ENCODE peak calls at places on chromosome 18, in five cellular contexts. B, G, S, W and Z are unnamed samples.

GRCh38 chr18:42586603-42587002 is 528.9 kb downstream of the RIT2 start:
- DNase-seq in B (no peak), G (no peak), S (no peak), W (no peak), Z (no peak)

GRCh38 chr18:47594063-47594462 is 336.4 kb downstream of the SMAD2 start:
- DNase-seq in B (no peak), G (no peak), S (no peak), W (no peak), Z (no peak)

GRCh38 chr18:41553716-41554115 is 401.3 kb upstream of the PIK3C3 start:
- DNase-seq in B (no peak), G (no peak), S (no peak), W (no peak), Z (no peak)

GRCh38 chr18:3015203-3015590 is 2.3 kb upstream of the LPIN2 start:
- DNase-seq in B (peak; percentile 61), G (no peak), S (no peak), W (peak; percentile 69), Z (peak; percentile 30)

GRCh38 chr18:62131305-62131909 is 55.4 kb downstream of the PIGN start:
- DNase-seq in B (peak; percentile 35), G (peak; percentile 61), S (no peak), W (peak; percentile 55), Z (peak; percentile 10)

GRCh38 chr18:9792565-9793226 is 84.6 kb downstream of the RAB31 start:
- DNase-seq in B (no peak), G (peak; percentile 91), S (no peak), W (peak; percentile 38), Z (no peak)

GRCh38 chr18:57901819-57902600 is 98.9 kb upstream of the ATP8B1 start:
- DNase-seq in B (no peak), G (no peak), S (no peak), W (peak; percentile 63), Z (no peak)

GRCh38 chr18:62967089-62967488 is 251.7 kb downstream of the PHLPP1 start:
- DNase-seq in B (no peak), G (no peak), S (no peak), W (no peak), Z (no peak)

GRCh38 chr18:36333418-36333817 is 35.9 kb downstream of the FHOD3 start:
- DNase-seq in B (no peak), G (no peak), S (no peak), W (no peak), Z (no peak)

GRCh38 chr18:67597759-67598158 is 81.2 kb upstream of the DSEL start:
- DNase-seq in B (no peak), G (no peak), S (no peak), W (no peak), Z (no peak)

GRCh38 chr18:34153711-34154110 is 71.0 kb downstream of the NOL4 start:
- DNase-seq in B (no peak), G (no peak), S (no peak), W (peak; percentile 23), Z (peak; percentile 5)

GRCh38 chr18:66111018-66111417 is 360.2 kb downstream of the CDH7 start:
- DNase-seq in B (no peak), G (no peak), S (no peak), W (no peak), Z (no peak)

GRCh38 chr18:11251891-11252270 is 102.5 kb upstream of the PIEZO2 start:
- DNase-seq in B (no peak), G (no peak), S (no peak), W (no peak), Z (no peak)

GRCh38 chr18:7242954-7243353 is 12.1 kb downstream of the LRRC30 start:
- DNase-seq in B (no peak), G (no peak), S (no peak), W (no peak), Z (no peak)

GRCh38 chr18:79384151-79384807 is 11.5 kb upstream of the NFATC1 start:
- DNase-seq in B (no peak), G (no peak), S (peak; percentile 69), W (no peak), Z (no peak)

GRCh38 chr18:64103979-64104378 is 44.9 kb downstream of the LINC00305 start:
- DNase-seq in B (no peak), G (peak; percentile 50), S (no peak), W (peak; percentile 6), Z (no peak)
- TF ChIP-seq POLR2AphosphoS5 in B (no peak), G (no peak), S (no peak), W (no peak), Z (no peak)

GRCh38 chr18:13585379-13586153 is 140.8 kb downstream of the FAM210A start:
- DNase-seq in B (no peak), G (no peak), S (no peak), W (no peak), Z (no peak)

GRCh38 chr18:13589316-13589715 is 137.0 kb downstream of the FAM210A start:
- DNase-seq in B (no peak), G (no peak), S (no peak), W (no peak), Z (no peak)

GRCh38 chr18:13587001-13587400 is 139.4 kb downstream of the FAM210A start:
- DNase-seq in B (no peak), G (no peak), S (no peak), W (no peak), Z (no peak)

GRCh38 chr18:13587937-13588336 is 138.4 kb downstream of the FAM210A start:
- DNase-seq in B (no peak), G (no peak), S (no peak), W (no peak), Z (no peak)

GRCh38 chr18:13587477-13587876 is 138.9 kb downstream of the FAM210A start:
- DNase-seq in B (no peak), G (no peak), S (no peak), W (no peak), Z (no peak)
- H3K4me1 ChIP-seq in B (no peaks in the 10 kb centered on the region), G (no peaks in the 10 kb centered on the region), S (peaks cover 4% of the 10 kb centered on the region), W (no peaks in the 10 kb centered on the region), Z (no peaks in the 10 kb centered on the region)

DNA sequence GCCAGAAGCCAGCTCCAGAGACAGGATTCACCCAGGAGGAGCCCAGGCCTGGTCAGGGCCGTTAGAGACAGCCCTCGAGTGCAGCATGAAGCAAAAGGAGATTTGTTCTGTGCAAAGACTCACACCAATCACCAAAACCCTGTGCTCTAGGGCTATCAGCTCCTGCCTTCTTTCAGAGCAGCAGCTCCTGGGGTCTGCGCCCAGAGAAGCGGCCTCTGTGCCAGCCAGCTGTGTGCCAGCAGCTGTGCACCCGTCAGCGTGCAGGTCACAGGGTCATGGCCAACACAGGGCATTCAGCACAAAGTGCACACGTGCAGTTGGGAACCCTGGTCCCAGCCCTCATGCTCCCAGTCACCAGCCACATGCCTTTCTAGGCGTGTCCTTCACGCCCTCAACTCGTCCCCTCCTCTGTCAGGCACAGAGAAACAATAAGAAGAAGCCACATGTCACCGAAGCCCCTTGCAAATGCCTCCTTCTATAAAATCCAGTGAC is 49.3 kb downstream of the ZNF516 start:
- DNase-seq in B (no peak), G (no peak), S (peak; percentile 72), W (no peak), Z (no peak)
- TF ChIP-seq POLR2AphosphoS5 in B (no peak), G (no peak), S (peak; percentile 43), W (no peak), Z (no peak)

DNA sequence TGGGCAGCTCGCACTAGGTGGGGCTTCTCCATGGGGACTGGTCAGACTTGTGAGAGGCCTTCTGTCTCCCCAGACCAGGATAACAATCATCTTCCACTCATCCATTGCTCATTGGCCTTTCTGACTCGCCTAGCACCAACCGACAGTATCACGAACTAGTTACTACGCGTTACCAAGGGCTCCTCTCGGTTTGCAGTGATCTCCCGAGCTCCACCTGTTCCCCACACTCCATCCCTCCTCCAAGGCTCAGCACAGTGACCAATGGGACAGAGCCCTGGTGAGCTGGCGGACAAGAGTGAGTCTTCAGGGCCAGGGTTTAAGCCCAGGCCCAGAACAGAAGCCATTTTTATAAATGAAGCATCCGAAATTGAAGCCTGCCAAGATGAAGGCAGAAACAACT is 42.8 kb upstream of the SMAD7 start:
- DNase-seq in B (no peak), G (no peak), S (no peak), W (no peak), Z (no peak)
- H3K4me1 ChIP-seq in B (peaks cover 72% of the 10 kb centered on the region), G (peaks cover 10% of the 10 kb centered on the region), S (peaks cover 10% of the 10 kb centered on the region), W (peaks cover 80% of the 10 kb centered on the region), Z (peaks cover 62% of the 10 kb centered on the region)